ENCODE peak calls at places on chromosome 4, in seven cellular contexts. B is RWPE1, W is endodermal cell, Z is fibroblast of the aortic adventitia, A is HFF-Myc, M is testis, J is astrocyte of the spinal cord. Y is an unnamed sample.

GRCh38 chr4:113445286-113445685 is 316.3 kb downstream of the CAMK2D start:
- DNase-seq in B (peak), W (no peak), Z (peak), A (peak), M (peak), J (peak), Y (no peak)

GRCh38 chr4:86848136-86848535 is 1.0 kb downstream of the SLC10A6 start:
- DNase-seq in B (no peak), W (peak), Z (no peak), A (no peak), M (no peak), J (peak), Y (no peak)

GRCh38 chr4:176927664-176928063 is 134.9 kb upstream of the VEGFC start:
- DNase-seq in B (peak), W (no peak), Z (peak), A (peak), M (no peak), J (peak), Y (no peak)

GRCh38 chr4:41420576-41420975 is 117.4 kb upstream of the LIMCH1 start:
- DNase-seq in B (no peak), W (no peak), Z (no peak), A (no peak), M (no peak), J (no peak), Y (no peak)

GRCh38 chr4:137705171-137705783 is 173.0 kb upstream of the PCDH18 start:
- DNase-seq in B (no peak), W (no peak), Z (peak), A (peak), M (no peak), J (peak), Y (no peak)

GRCh38 chr4:675980-676870 is 1.9 kb downstream of the MYL5 start:
- DNase-seq in B (no peak), W (no peak), Z (no peak), A (no peak), M (no peak), J (no peak), Y (peak)

GRCh38 chr4:81621490-81621889 is 149.8 kb upstream of the RASGEF1B start:
- DNase-seq in B (no peak), W (no peak), Z (no peak), A (no peak), M (no peak), J (no peak), Y (no peak)

GRCh38 chr4:63528592-63528991 is 880.7 kb downstream of the TECRL start:
- DNase-seq in B (no peak), W (no peak), Z (no peak), A (no peak), M (no peak), J (no peak), Y (no peak)

GRCh38 chr4:8336412-8337075 is 67.0 kb downstream of the HTRA3 start:
- DNase-seq in B (peak), W (no peak), Z (no peak), A (peak), M (no peak), J (no peak), Y (no peak)

GRCh38 chr4:72468904-72469502 is 100.0 kb downstream of the ADAMTS3 start:
- DNase-seq in B (peak), W (no peak), Z (peak), A (no peak), M (no peak), J (peak), Y (peak)

GRCh38 chr4:65089666-65090065 is 580.6 kb downstream of the EPHA5 start:
- DNase-seq in B (no peak), W (no peak), Z (peak), A (no peak), M (no peak), J (peak), Y (no peak)

GRCh38 chr4:24116107-24116506 is 226.3 kb upstream of the PPARGC1A start:
- DNase-seq in B (no peak), W (no peak), Z (no peak), A (no peak), M (no peak), J (no peak), Y (no peak)

GRCh38 chr4:17468638-17469221 is 43.2 kb downstream of the QDPR start:
- DNase-seq in B (no peak), W (peak), Z (peak), A (peak), M (peak), J (peak), Y (no peak)

GRCh38 chr4:14513471-14513870 is 488.8 kb upstream of the CPEB2 start:
- DNase-seq in B (no peak), W (no peak), Z (no peak), A (no peak), M (no peak), J (peak), Y (no peak)

GRCh38 chr4:69717778-69718177 is 42.6 kb downstream of the SULT1B1 start:
- DNase-seq in B (no peak), W (no peak), Z (no peak), A (no peak), M (no peak), J (no peak), Y (no peak)

GRCh38 chr4:109004431-109004830 is 241.6 kb upstream of the ETNPPL start:
- DNase-seq in B (no peak), W (no peak), Z (no peak), A (no peak), M (no peak), J (no peak), Y (no peak)

DNA sequence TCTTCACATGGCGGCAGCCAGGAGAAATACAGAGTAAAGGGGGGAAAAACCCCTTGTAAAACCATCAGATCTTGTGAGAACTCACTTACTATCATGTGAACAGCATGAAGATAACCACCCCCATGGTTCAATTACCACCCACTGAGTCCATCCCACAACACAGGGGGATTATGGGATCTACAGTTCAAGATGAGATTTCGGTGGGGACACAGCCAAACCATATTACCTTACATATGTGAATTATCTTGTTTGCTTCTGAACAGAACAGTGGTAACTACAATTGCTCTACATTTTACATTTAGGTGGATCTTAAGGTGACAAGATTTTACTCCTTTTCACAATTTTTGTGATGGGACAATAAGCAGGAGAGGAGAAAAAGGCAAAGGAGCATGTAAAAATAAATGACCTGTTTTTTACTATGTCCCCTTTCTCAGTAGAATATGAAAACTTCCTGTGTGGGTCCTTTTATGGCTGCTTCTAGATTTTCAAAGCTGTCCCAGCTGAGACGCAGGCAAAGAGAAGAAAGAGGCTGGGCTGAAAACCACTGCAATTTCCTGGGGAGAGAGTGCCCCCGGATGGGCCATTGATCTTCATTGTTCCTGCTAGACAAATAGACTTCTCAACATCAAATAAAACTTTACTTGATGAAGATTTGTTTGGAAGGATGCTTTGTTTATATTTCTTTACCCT is 45.9 kb upstream of the PGM2 start:
- DNase-seq in B (no peak), W (no peak), Z (peak), A (no peak), M (no peak), J (peak), Y (no peak)
- TF ChIP-seq CTCF in B (no peak), W (no peak), Z (no peak), A (no peak), M (no peak), J (no peak), Y (no peak)

DNA sequence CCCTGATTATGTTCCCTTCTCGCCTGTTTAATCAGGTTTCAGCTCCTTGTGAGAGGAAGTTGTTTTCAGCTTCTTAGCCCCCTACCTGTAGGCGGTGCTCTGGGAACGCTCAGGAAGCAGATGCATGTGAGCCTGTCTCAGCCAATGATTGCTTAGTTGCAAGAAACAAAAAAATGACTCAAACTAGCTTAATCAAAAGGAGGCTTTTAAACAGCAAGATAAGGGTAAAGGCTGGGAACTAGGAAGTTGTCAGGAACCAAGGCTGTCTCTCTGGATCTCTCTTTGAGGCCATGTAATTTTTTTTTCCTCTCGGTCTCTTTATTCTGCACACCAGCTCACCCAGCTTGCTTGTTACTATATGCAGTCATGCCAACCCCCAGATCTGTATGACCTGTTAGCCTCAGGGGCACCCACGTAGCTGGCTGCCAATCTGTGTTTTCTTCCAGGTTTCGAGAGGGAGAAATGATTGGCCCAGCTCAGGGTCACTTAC is 109.1 kb downstream of the PTTG2 start:
- DNase-seq in B (peak), W (peak), Z (peak), A (no peak), M (no peak), J (peak), Y (peak)
- TF ChIP-seq CTCF in B (peak), W (peak), Z (peak), A (peak), M (peak), J (peak), Y (peak)

GRCh38 chr4:145887241-145887964 is 51.2 kb downstream of the ZNF827 start:
- DNase-seq in B (no peak), W (peak), Z (peak), A (peak), M (no peak), J (peak), Y (no peak)
- TF ChIP-seq CTCF in B (no peak), W (no peak), Z (peak), A (peak), M (no peak), J (no peak), Y (no peak)

DNA sequence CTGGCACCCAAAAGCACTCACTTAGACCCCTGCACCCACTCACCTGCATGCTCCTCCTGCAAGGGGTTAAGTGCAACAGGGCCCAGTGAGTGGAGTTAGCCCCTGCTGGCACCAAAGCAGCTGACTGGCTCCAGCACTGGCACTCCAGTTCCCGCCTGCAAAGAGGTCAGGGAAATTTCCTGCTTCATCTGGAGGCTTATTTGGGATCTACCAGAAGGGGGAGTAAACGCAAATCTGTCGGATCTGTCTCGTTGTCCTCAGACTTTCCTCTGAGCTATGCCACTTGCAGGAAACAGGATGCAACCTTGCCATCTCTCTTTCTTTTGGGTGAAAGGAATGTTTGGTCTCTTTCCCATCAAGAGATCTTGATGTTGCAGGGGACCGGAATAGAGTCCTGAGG is 435.6 kb downstream of the PCDH10 start:
- DNase-seq in B (no peak), W (peak), Z (no peak), A (no peak), M (no peak), J (no peak), Y (no peak)
- TF ChIP-seq CTCF in B (no peak), W (peak), Z (no peak), A (peak), M (no peak), J (no peak), Y (no peak)

GRCh38 chr4:19971829-19972228 is 279.9 kb upstream of the SLIT2 start:
- DNase-seq in B (peak), W (no peak), Z (peak), A (no peak), M (no peak), J (peak), Y (no peak)

GRCh38 chr4:19969492-19969891 is 282.2 kb upstream of the SLIT2 start:
- DNase-seq in B (no peak), W (no peak), Z (no peak), A (no peak), M (no peak), J (no peak), Y (no peak)
- TF ChIP-seq CTCF in B (no peak), W (peak), Z (no peak), A (peak), M (no peak), J (peak), Y (no peak)

DNA sequence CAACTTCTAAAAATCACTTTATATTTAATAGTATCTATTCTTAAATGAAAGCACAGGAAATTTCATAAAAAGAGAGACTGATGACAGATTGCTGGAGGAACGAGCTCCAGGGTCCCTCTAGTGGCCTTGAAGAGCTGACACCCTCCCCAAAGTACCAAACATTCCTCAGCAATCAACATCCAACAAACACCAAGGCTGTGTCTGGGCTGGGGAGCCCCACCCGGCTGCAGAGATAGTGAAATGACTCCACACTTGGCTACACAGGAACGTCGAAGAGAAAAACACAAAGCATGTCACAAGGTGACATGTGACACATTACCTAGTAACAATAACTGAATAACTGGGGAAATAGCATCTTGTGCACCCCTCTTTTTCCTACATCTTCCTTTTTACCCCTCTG is 45.6 kb downstream of the SLC39A8 start:
- DNase-seq in B (peak), W (peak), Z (peak), A (peak), M (peak), J (peak), Y (peak)
- TF ChIP-seq CTCF in B (peak), W (peak), Z (peak), A (peak), M (peak), J (peak), Y (peak)

GRCh38 chr4:179626687-179627086 is 2184.4 kb upstream of the AGA start:
- DNase-seq in B (no peak), W (peak), Z (no peak), A (no peak), M (no peak), J (no peak), Y (no peak)
- TF ChIP-seq CTCF in B (no peak), W (peak), Z (no peak), A (no peak), M (no peak), J (no peak), Y (no peak)